ENCODE peak calls at places on chromosomes 16 and 17, in nine cellular contexts. I, Y, R, N, H, Q, L, A and O are unnamed samples. For H3K36me3, the result is how much of the 10 kb centered on the place peaks cover.

GRCh38 chr17:79223953-79224352 is 149.3 kb downstream of the ENGASE start:
- DNase-seq in Y (no peak), Q (no peak), N (no peak), L (no peak), H (no peak), A (no peak), I (no peak), R (no peak), O (peak)

GRCh38 chr16:58940609-58941008 is 206.5 kb upstream of the GOT2 start:
- DNase-seq in H (no peak), N (no peak), R (no peak), Y (no peak), A (no peak), L (no peak), I (no peak), Q (no peak), O (no peak)

GRCh38 chr17:51351890-51352289 is 91.5 kb downstream of the UTP18 start:
- DNase-seq in I (no peak), Y (no peak), N (no peak), L (no peak), H (peak), A (peak), Q (no peak), R (no peak), O (no peak)

GRCh38 chr17:1073241-1073962 is 76.5 kb downstream of the TIMM22 start:
- DNase-seq in L (no peak), R (no peak), Y (no peak), A (no peak), I (no peak), N (no peak), Q (no peak), H (no peak), O (peak)

GRCh38 chr16:18937390-18937789 is 11.2 kb upstream of the SMG1 start:
- DNase-seq in N (no peak), I (no peak), A (no peak), R (no peak), L (no peak), H (no peak), Y (no peak), Q (no peak), O (no peak)

GRCh38 chr16:67525176-67525860 is 3.3 kb upstream of the RIPOR1 start:
- DNase-seq in N (no peak), Q (peak), H (no peak), Y (no peak), R (no peak), I (no peak), L (no peak), A (no peak), O (no peak)

GRCh38 chr16:12229759-12230594 is 253.4 kb downstream of the SNX29 start:
- DNase-seq in I (no peak), L (no peak), Q (no peak), N (no peak), Y (no peak), A (peak), H (peak), R (no peak), O (no peak)

GRCh38 chr16:3716831-3717234 is 491 bp downstream of the TRAP1 start:
- DNase-seq in I (no peak), Y (no peak), Q (peak), A (peak), H (peak), L (no peak), N (no peak), R (no peak), O (peak)

GRCh38 chr16:89202422-89203215 is 2.3 kb upstream of the SLC22A31 start:
- DNase-seq in L (no peak), R (no peak), Q (no peak), A (no peak), H (no peak), I (no peak), N (no peak), Y (no peak), O (no peak)

DNA sequence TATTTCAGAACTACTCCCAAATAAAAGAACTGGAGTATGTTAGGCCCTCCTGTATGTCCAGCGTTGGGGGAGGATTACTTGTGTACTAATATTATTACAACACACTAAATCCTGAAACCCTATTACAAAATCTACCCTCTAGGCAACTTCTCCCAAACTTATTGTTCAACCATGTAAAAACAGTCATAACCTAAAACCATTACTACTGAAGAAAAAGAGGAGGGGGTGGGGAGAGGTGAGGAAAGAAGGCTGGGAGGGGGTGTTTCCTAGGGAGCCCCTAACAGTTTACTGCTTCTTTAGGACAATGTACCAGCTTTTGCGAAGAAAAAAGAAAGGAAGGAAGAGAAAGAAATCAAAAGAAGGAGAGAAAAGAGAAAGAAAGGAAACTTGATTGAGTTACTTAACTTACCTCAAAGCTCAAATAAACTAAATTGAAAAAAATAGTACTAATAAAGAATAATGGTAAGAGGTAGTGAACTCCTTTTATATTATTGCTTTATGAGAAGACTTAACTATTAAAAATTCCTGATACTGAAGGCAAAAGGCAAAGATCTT is 2.3 kb downstream of the SALL1 start:
- DNase-seq in H (no peak), I (no peak), Y (no peak), R (no peak), Q (no peak), A (no peak), N (no peak), L (no peak), O (no peak)
- H3K4me3 ChIP-seq in H (peak), I (no peak), Y (no peak), R (no peak), Q (no peak), A (no peak), N (no peak), L (no peak), O (no peak)

DNA sequence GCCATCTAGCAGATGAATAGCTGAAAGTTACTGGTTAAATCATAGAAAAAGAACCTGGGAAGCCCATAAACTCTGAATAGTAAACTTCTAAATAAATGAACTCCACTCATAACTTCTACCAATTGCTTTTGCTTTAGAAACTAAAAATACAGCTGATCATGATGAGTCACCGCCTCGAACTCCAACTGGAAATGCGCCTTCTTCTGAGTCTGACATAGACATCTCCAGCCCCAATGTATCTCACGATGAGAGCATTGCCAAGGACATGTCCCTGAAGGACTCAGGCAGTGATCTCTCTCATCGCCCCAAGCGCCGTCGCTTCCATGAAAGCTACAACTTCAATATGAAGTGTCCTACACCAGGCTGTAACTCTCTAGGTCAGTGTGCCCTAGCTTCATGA is 9.7 kb downstream of the KAT7 start:
- DNase-seq in L (no peak), H (no peak), I (no peak), Q (no peak), Y (no peak), A (no peak), N (no peak), R (no peak), O (no peak)
- H3K36me3 ChIP-seq in L (half or more), H (under half), I (half or more), Q (under half), Y (under half), A (under half), N (half or more), R (half or more), O (half or more)

DNA sequence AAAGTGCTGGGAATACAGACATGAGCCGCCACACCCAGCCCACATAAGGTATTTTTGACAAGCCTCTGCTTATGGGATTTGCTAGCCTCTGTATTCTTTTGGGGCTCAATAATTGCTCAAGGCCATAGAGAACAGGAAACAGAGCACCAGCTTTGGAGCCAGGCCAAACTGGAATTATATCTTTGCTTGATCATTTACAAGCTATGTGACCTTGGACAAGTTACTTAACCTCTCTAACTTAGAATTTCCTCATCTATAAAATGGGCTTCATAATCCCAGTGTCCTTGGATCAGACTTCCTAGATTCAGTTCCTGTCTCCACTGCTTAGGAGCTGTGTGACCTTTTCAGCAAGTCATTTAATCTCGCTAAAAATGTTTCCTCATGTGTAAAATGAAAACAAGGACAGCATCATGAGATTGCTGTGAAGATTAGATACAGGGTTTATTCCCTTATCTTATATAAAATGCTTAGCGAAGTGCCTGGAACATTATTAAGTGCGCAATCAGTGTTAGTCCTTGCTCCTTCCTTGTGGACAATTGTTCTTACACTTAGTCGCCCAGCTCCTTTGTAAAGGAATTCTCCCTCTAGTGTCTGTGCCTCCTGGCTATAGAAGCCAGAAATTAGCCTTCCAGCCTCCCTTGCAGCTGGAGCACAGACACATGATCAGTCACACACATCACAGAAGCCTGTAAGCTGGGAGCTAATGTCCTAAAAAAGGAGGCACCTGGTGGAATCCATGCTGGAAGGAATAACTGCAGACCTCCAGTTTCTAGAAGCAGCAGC is 16.6 kb downstream of the KRT9 start:
- DNase-seq in Q (no peak), Y (no peak), A (no peak), R (no peak), L (no peak), I (no peak), H (no peak), N (no peak), O (no peak)
- H3K27ac ChIP-seq in Q (no peak), Y (no peak), A (no peak), R (no peak), L (no peak), I (no peak), H (no peak), N (no peak), O (no peak)

GRCh38 chr17:44108440-44109311 is 14.8 kb downstream of the HDAC5 start:
- DNase-seq in L (peak), I (no peak), Q (no peak), Y (peak), R (peak), A (peak), N (peak), H (peak), O (peak)
- H3K4me3 ChIP-seq in L (peak), I (no peak), Q (no peak), Y (no peak), R (peak), A (no peak), N (no peak), H (no peak), O (peak)

GRCh38 chr17:17107891-17108680 is 65.8 kb downstream of the MPRIP start:
- DNase-seq in I (no peak), Q (no peak), R (no peak), Y (no peak), A (no peak), H (no peak), L (no peak), N (no peak), O (no peak)

GRCh38 chr17:17108681-17109049 is 66.4 kb downstream of the MPRIP start:
- DNase-seq in L (no peak), Y (no peak), Q (no peak), N (no peak), R (peak), A (peak), I (no peak), H (no peak), O (no peak)

GRCh38 chr17:17105976-17106375 is 63.7 kb downstream of the MPRIP start:
- DNase-seq in Y (no peak), R (no peak), A (no peak), I (no peak), Q (no peak), N (no peak), L (no peak), H (no peak), O (no peak)

GRCh38 chr17:17106716-17107115 is 64.5 kb downstream of the MPRIP start:
- DNase-seq in Q (no peak), N (no peak), A (no peak), R (no peak), L (no peak), I (no peak), Y (no peak), H (no peak), O (no peak)

GRCh38 chr17:17107281-17107680 is 65.0 kb downstream of the MPRIP start:
- DNase-seq in A (no peak), H (no peak), Y (no peak), Q (no peak), R (no peak), I (no peak), N (no peak), L (no peak), O (no peak)
- H3K36me3 ChIP-seq in A (under half), H (under half), Y (under half), Q (under half), R (under half), I (under half), N (under half), L (under half), O (under half)

DNA sequence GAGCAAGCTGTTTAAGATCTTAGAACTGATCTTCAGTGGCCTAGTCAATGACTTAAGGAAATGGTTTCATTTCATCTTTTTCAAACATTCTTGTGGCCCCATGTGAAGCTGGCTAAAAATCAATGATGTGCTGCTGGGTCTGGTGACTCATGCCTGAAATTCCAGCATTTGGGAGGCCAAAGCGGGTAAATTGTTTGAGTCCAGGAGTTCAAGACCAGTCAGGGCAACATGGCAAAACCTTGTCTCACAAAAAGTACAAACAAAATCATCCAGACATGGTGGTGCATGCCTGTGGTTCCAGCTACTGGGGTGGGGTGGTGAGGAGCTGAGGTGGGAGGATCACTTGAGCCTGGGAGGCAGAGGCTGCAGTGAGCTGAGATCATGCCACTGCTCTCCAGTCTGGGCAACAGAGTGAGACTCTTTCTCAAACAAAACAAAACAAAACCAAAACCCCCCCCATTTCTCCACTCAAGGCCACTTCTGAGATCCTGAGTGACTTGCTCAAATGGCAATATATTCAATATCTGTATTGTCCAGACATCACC is 17.4 kb upstream of the COL1A1 start:
- DNase-seq in Q (peak), I (no peak), A (no peak), H (peak), N (no peak), R (no peak), Y (no peak), L (peak), O (peak)
- H3K27ac ChIP-seq in Q (peak), I (no peak), A (peak), H (peak), N (peak), R (peak), Y (peak), L (peak), O (peak)

GRCh38 chr17:77444653-77445029 is 303.9 kb downstream of the SEC14L1 start:
- DNase-seq in Y (no peak), Q (no peak), I (no peak), A (peak), L (no peak), R (no peak), H (no peak), N (no peak), O (peak)

GRCh38 chr17:77445030-77445907 is 304.5 kb downstream of the SEC14L1 start:
- DNase-seq in Y (no peak), Q (no peak), L (no peak), H (no peak), R (peak), N (peak), A (peak), I (peak), O (no peak)

GRCh38 chr17:77446959-77447634 is 306.3 kb downstream of the SEC14L1 start:
- DNase-seq in L (no peak), Q (no peak), H (no peak), Y (no peak), N (no peak), I (no peak), A (no peak), R (no peak), O (no peak)

GRCh38 chr17:77443743-77444260 is 303.0 kb downstream of the SEC14L1 start:
- DNase-seq in A (no peak), L (no peak), R (no peak), H (no peak), Y (no peak), I (no peak), N (no peak), Q (no peak), O (no peak)

GRCh38 chr17:77445908-77446535 is 305.3 kb downstream of the SEC14L1 start:
- DNase-seq in R (no peak), I (no peak), Y (no peak), Q (no peak), N (no peak), H (peak), L (no peak), A (peak), O (no peak)
- H3K4me3 ChIP-seq in R (no peak), I (peak), Y (no peak), Q (no peak), N (no peak), H (no peak), L (no peak), A (no peak), O (no peak)